ENCODE peak calls at places on chromosomes 7 and 10, in six cellular contexts. One of them, this sample, is unnamed.
A peak's percentile ranks its signal among the peaks of the same experiment; 100 is the strongest.

GRCh38 chr10:99926925-99927718 is 82.6 kb downstream of the DNMBP start:
- DNase-seq in A673: peak; percentile 75
- DNase-seq in stimulated activated CD4-positive, alpha-beta T cell treated with anti-CD3 and anti-CD28 coated beads, TNF-alpha, amount 100 ng/mL, for 48 hours: no peak
- DNase-seq in ureter: peak; percentile 52
- DNase-seq in HEK293T: no peak
- DNase-seq in OCI-LY7: no peak
- DNase-seq in this sample: peak; percentile 78

GRCh38 chr7:155830961-155831806 is 18.9 kb upstream of the SHH start:
- DNase-seq in A673: no peak
- DNase-seq in stimulated activated CD4-positive, alpha-beta T cell treated with anti-CD3 and anti-CD28 coated beads, TNF-alpha, amount 100 ng/mL, for 48 hours: no peak
- DNase-seq in ureter: no peak
- DNase-seq in HEK293T: no peak
- DNase-seq in OCI-LY7: no peak
- DNase-seq in this sample: no peak

GRCh38 chr10:118952493-118953295 is 76.8 kb upstream of the NANOS1 start:
- DNase-seq in A673: no peak
- DNase-seq in stimulated activated CD4-positive, alpha-beta T cell treated with anti-CD3 and anti-CD28 coated beads, TNF-alpha, amount 100 ng/mL, for 48 hours: no peak
- DNase-seq in ureter: peak; percentile 25
- DNase-seq in HEK293T: peak; percentile 5
- DNase-seq in OCI-LY7: no peak
- DNase-seq in this sample: no peak

GRCh38 chr7:151007469-151007898 is 16.7 kb downstream of the NOS3 start:
- DNase-seq in A673: no peak
- DNase-seq in stimulated activated CD4-positive, alpha-beta T cell treated with anti-CD3 and anti-CD28 coated beads, TNF-alpha, amount 100 ng/mL, for 48 hours: no peak
- DNase-seq in ureter: no peak
- DNase-seq in HEK293T: no peak
- DNase-seq in OCI-LY7: no peak
- DNase-seq in this sample: peak; percentile 34

GRCh38 chr7:24936121-24936824 is 43.7 kb downstream of the OSBPL3 start:
- DNase-seq in A673: peak; percentile 34
- DNase-seq in stimulated activated CD4-positive, alpha-beta T cell treated with anti-CD3 and anti-CD28 coated beads, TNF-alpha, amount 100 ng/mL, for 48 hours: no peak
- DNase-seq in ureter: no peak
- DNase-seq in HEK293T: no peak
- DNase-seq in OCI-LY7: no peak
- DNase-seq in this sample: peak; percentile 47

GRCh38 chr7:65438593-65438992 is 64.9 kb downstream of the ZNF92 start:
- DNase-seq in A673: peak; percentile 67
- DNase-seq in stimulated activated CD4-positive, alpha-beta T cell treated with anti-CD3 and anti-CD28 coated beads, TNF-alpha, amount 100 ng/mL, for 48 hours: no peak
- DNase-seq in ureter: no peak
- DNase-seq in HEK293T: no peak
- DNase-seq in OCI-LY7: no peak
- DNase-seq in this sample: peak; percentile 89

GRCh38 chr7:27608776-27609495 is 53.7 kb downstream of the HIBADH start:
- DNase-seq in A673: no peak
- DNase-seq in stimulated activated CD4-positive, alpha-beta T cell treated with anti-CD3 and anti-CD28 coated beads, TNF-alpha, amount 100 ng/mL, for 48 hours: no peak
- DNase-seq in ureter: no peak
- DNase-seq in HEK293T: no peak
- DNase-seq in OCI-LY7: no peak
- DNase-seq in this sample: peak; percentile 14

GRCh38 chr7:1663243-1663642 is 6.8 kb upstream of the ELFN1 start:
- DNase-seq in A673: no peak
- DNase-seq in stimulated activated CD4-positive, alpha-beta T cell treated with anti-CD3 and anti-CD28 coated beads, TNF-alpha, amount 100 ng/mL, for 48 hours: no peak
- DNase-seq in ureter: no peak
- DNase-seq in HEK293T: no peak
- DNase-seq in OCI-LY7: no peak
- DNase-seq in this sample: no peak

GRCh38 chr7:93720106-93720505 is 145.6 kb upstream of the CALCR start:
- DNase-seq in A673: no peak
- DNase-seq in stimulated activated CD4-positive, alpha-beta T cell treated with anti-CD3 and anti-CD28 coated beads, TNF-alpha, amount 100 ng/mL, for 48 hours: no peak
- DNase-seq in ureter: no peak
- DNase-seq in HEK293T: no peak
- DNase-seq in OCI-LY7: no peak
- DNase-seq in this sample: no peak

GRCh38 chr7:14197280-14197679 is 207.8 kb upstream of the ETV1 start:
- DNase-seq in A673: peak; percentile 47
- DNase-seq in stimulated activated CD4-positive, alpha-beta T cell treated with anti-CD3 and anti-CD28 coated beads, TNF-alpha, amount 100 ng/mL, for 48 hours: no peak
- DNase-seq in ureter: no peak
- DNase-seq in HEK293T: no peak
- DNase-seq in OCI-LY7: no peak
- DNase-seq in this sample: no peak

GRCh38 chr10:97974108-97974507 is 56.3 kb downstream of the CRTAC1 start:
- DNase-seq in A673: peak; percentile 15
- DNase-seq in stimulated activated CD4-positive, alpha-beta T cell treated with anti-CD3 and anti-CD28 coated beads, TNF-alpha, amount 100 ng/mL, for 48 hours: no peak
- DNase-seq in ureter: no peak
- DNase-seq in HEK293T: no peak
- DNase-seq in OCI-LY7: no peak
- DNase-seq in this sample: no peak

GRCh38 chr10:73716251-73716650 is 18.3 kb upstream of the AGAP5 start:
- DNase-seq in A673: no peak
- DNase-seq in stimulated activated CD4-positive, alpha-beta T cell treated with anti-CD3 and anti-CD28 coated beads, TNF-alpha, amount 100 ng/mL, for 48 hours: no peak
- DNase-seq in ureter: no peak
- DNase-seq in HEK293T: no peak
- DNase-seq in OCI-LY7: no peak
- DNase-seq in this sample: no peak

GRCh38 chr7:93249749-93250148 is 17.6 kb downstream of the VPS50 start:
- DNase-seq in A673: peak; percentile 3
- DNase-seq in stimulated activated CD4-positive, alpha-beta T cell treated with anti-CD3 and anti-CD28 coated beads, TNF-alpha, amount 100 ng/mL, for 48 hours: no peak
- DNase-seq in ureter: no peak
- DNase-seq in HEK293T: no peak
- DNase-seq in OCI-LY7: no peak
- DNase-seq in this sample: peak; percentile 5

GRCh38 chr10:101772017-101772894 is 3.7 kb downstream of the FGF8 start:
- DNase-seq in A673: no peak
- DNase-seq in stimulated activated CD4-positive, alpha-beta T cell treated with anti-CD3 and anti-CD28 coated beads, TNF-alpha, amount 100 ng/mL, for 48 hours: no peak
- DNase-seq in ureter: no peak
- DNase-seq in HEK293T: no peak
- DNase-seq in OCI-LY7: no peak
- DNase-seq in this sample: no peak

GRCh38 chr10:7988985-7989384 is 65.5 kb upstream of the GATA3 start:
- DNase-seq in A673: peak; percentile 13
- DNase-seq in stimulated activated CD4-positive, alpha-beta T cell treated with anti-CD3 and anti-CD28 coated beads, TNF-alpha, amount 100 ng/mL, for 48 hours: no peak
- DNase-seq in ureter: no peak
- DNase-seq in HEK293T: peak; percentile 23
- DNase-seq in OCI-LY7: peak; percentile 22
- DNase-seq in this sample: peak; percentile 6

GRCh38 chr7:130721486-130722277 is 12.3 kb downstream of the KLF14 start:
- DNase-seq in A673: peak; percentile 46
- DNase-seq in stimulated activated CD4-positive, alpha-beta T cell treated with anti-CD3 and anti-CD28 coated beads, TNF-alpha, amount 100 ng/mL, for 48 hours: no peak
- DNase-seq in ureter: peak; percentile 60
- DNase-seq in HEK293T: peak; percentile 65
- DNase-seq in OCI-LY7: no peak
- DNase-seq in this sample: peak; percentile 68

GRCh38 chr10:131215776-131216175 is 95.7 kb downstream of the TCERG1L start:
- DNase-seq in A673: no peak
- DNase-seq in stimulated activated CD4-positive, alpha-beta T cell treated with anti-CD3 and anti-CD28 coated beads, TNF-alpha, amount 100 ng/mL, for 48 hours: no peak
- DNase-seq in ureter: no peak
- DNase-seq in HEK293T: no peak
- DNase-seq in OCI-LY7: no peak
- DNase-seq in this sample: no peak

GRCh38 chr10:31000071-31000787 is 31.4 kb downstream of the ZNF438 start:
- DNase-seq in A673: no peak
- DNase-seq in stimulated activated CD4-positive, alpha-beta T cell treated with anti-CD3 and anti-CD28 coated beads, TNF-alpha, amount 100 ng/mL, for 48 hours: no peak
- DNase-seq in ureter: no peak
- DNase-seq in HEK293T: no peak
- DNase-seq in OCI-LY7: no peak
- DNase-seq in this sample: peak; percentile 33